ENCODE peak calls at places on chromosomes 6 and 20, in four cellular contexts. D, H, S and U are unnamed samples.

GRCh38 chr20:62837091-62837490 is 20.2 kb downstream of the COL9A3 start:
- DNase-seq in D (no peak), H (no peak), S (no peak), U (no peak)

GRCh38 chr6:161272600-161273355 is 1.1 kb downstream of the AGPAT4 start:
- DNase-seq in D (no peak), H (no peak), S (no peak), U (no peak)

GRCh38 chr6:168058691-168059551 is 20.1 kb downstream of the FRMD1 start:
- DNase-seq in D (no peak), H (no peak), S (no peak), U (no peak)

GRCh38 chr6:87714093-87714809 is 12.2 kb upstream of the AKIRIN2 start:
- DNase-seq in D (no peak), H (no peak), S (no peak), U (no peak)

GRCh38 chr20:48679603-48680002 is 148.2 kb downstream of the PREX1 start:
- DNase-seq in D (no peak), H (peak; percentile 35), S (peak; percentile 9), U (no peak)

GRCh38 chr6:26157150-26157837 is 70.1 kb downstream of the HFE start:
- DNase-seq in D (peak; percentile 23), H (peak; percentile 64), S (peak; percentile 78), U (peak; percentile 68)

GRCh38 chr20:4929686-4930397 is 71.5 kb downstream of the SLC23A2 start:
- DNase-seq in D (no peak), H (no peak), S (no peak), U (no peak)

GRCh38 chr6:136007355-136007754 is 155.9 kb downstream of the PDE7B start:
- DNase-seq in D (no peak), H (no peak), S (peak; percentile 78), U (no peak)

GRCh38 chr6:150377211-150377781 is 8.5 kb downstream of the IYD start:
- DNase-seq in D (no peak), H (no peak), S (no peak), U (peak; percentile 35)

GRCh38 chr6:41375598-41376151 is 40.3 kb downstream of the NCR2 start:
- DNase-seq in D (no peak), H (no peak), S (no peak), U (no peak)